ENCODE peak calls at places on chromosomes 2 and 18, in seven cellular contexts. E is spleen, M is GM23338, C is OCI-LY7, U is brain microvascular endothelial cell, P is tibial artery, Y is small intestine. R is an unnamed sample.

GRCh38 chr2:161351678-161352077 is 43.5 kb downstream of the PSMD14 start:
- DNase-seq in E (no peak), M (no peak), C (no peak), U (no peak), P (no peak), Y (no peak), R (no peak)

GRCh38 chr2:207156045-207156444 is 9.7 kb downstream of the KLF7 start:
- DNase-seq in E (no peak), M (no peak), C (no peak), U (no peak), P (no peak), Y (no peak), R (no peak)

GRCh38 chr2:98026927-98027522 is 31.3 kb upstream of the TMEM131 start:
- DNase-seq in E (no peak), M (no peak), C (peak), U (no peak), P (no peak), Y (no peak), R (no peak)

GRCh38 chr2:234670052-234670451 is 173.2 kb upstream of the ARL4C start:
- DNase-seq in E (no peak), M (no peak), C (no peak), U (peak), P (no peak), Y (no peak), R (no peak)

GRCh38 chr2:65604246-65604645 is 171.8 kb upstream of the SPRED2 start:
- DNase-seq in E (no peak), M (no peak), C (no peak), U (peak), P (no peak), Y (peak), R (no peak)

GRCh38 chr2:129883121-129883520 is 96.3 kb upstream of the RAB6C start:
- DNase-seq in E (no peak), M (no peak), C (no peak), U (no peak), P (no peak), Y (no peak), R (no peak)

GRCh38 chr2:43224131-43224570 is 2.3 kb downstream of the ZFP36L2 start:
- DNase-seq in E (peak), M (peak), C (peak), U (peak), P (peak), Y (peak), R (peak)

GRCh38 chr2:204468689-204469429 is 76.4 kb upstream of the PARD3B start:
- DNase-seq in E (no peak), M (no peak), C (no peak), U (peak), P (peak), Y (no peak), R (no peak)

GRCh38 chr2:8545676-8546318 is 136.1 kb upstream of the ID2 start:
- DNase-seq in E (peak), M (no peak), C (no peak), U (no peak), P (no peak), Y (no peak), R (no peak)

GRCh38 chr2:71670430-71670795 is 217.1 kb downstream of the DYSF start:
- DNase-seq in E (no peak), M (no peak), C (no peak), U (no peak), P (no peak), Y (no peak), R (no peak)

GRCh38 chr18:21725201-21725600 is 15.4 kb upstream of the MIB1 start:
- DNase-seq in E (no peak), M (no peak), C (no peak), U (no peak), P (no peak), Y (no peak), R (no peak)

GRCh38 chr2:69639246-69639645 is 4.3 kb downstream of the AAK1 start:
- DNase-seq in E (no peak), M (no peak), C (no peak), U (no peak), P (no peak), Y (no peak), R (no peak)

GRCh38 chr2:38375711-38376345 is 1.2 kb downstream of the ATL2 start:
- DNase-seq in E (no peak), M (peak), C (no peak), U (no peak), P (peak), Y (peak), R (no peak)

GRCh38 chr2:229553091-229553490 is 161.3 kb downstream of the DNER start:
- DNase-seq in E (no peak), M (no peak), C (no peak), U (peak), P (no peak), Y (no peak), R (no peak)

GRCh38 chr2:177888581-177888980 is 184.0 kb downstream of the PDE11A start:
- DNase-seq in E (no peak), M (no peak), C (no peak), U (no peak), P (no peak), Y (no peak), R (no peak)

GRCh38 chr2:73069855-73070650 is 1.5 kb downstream of the SFXN5 start:
- DNase-seq in E (peak), M (no peak), C (no peak), U (peak), P (no peak), Y (peak), R (no peak)

GRCh38 chr2:26469092-26469710 is 8.7 kb downstream of the OTOF start:
- DNase-seq in E (peak), M (peak), C (peak), U (peak), P (no peak), Y (peak), R (no peak)

GRCh38 chr2:187971893-187972292 is 319.8 kb upstream of the GULP1 start:
- DNase-seq in E (no peak), M (peak), C (no peak), U (no peak), P (no peak), Y (no peak), R (no peak)

GRCh38 chr2:206728277-206729199 is 10.3 kb upstream of the DYTN start:
- DNase-seq in E (no peak), M (no peak), C (no peak), U (peak), P (no peak), Y (no peak), R (no peak)

GRCh38 chr18:58615150-58616132 is 13.4 kb downstream of the ALPK2 start:
- DNase-seq in E (no peak), M (no peak), C (no peak), U (no peak), P (no peak), Y (peak), R (no peak)

GRCh38 chr2:106108351-106108750 is 85.8 kb downstream of the UXS1 start:
- DNase-seq in E (no peak), M (no peak), C (peak), U (peak), P (no peak), Y (no peak), R (no peak)

GRCh38 chr18:63318882-63319382 is 637 bp downstream of the BCL2 start:
- DNase-seq in E (no peak), M (no peak), C (no peak), U (no peak), P (no peak), Y (no peak), R (no peak)
- H3K27ac ChIP-seq in E (peak), M (no peak), C (no peak), U (no peak), P (peak), Y (peak), R (peak)

DNA sequence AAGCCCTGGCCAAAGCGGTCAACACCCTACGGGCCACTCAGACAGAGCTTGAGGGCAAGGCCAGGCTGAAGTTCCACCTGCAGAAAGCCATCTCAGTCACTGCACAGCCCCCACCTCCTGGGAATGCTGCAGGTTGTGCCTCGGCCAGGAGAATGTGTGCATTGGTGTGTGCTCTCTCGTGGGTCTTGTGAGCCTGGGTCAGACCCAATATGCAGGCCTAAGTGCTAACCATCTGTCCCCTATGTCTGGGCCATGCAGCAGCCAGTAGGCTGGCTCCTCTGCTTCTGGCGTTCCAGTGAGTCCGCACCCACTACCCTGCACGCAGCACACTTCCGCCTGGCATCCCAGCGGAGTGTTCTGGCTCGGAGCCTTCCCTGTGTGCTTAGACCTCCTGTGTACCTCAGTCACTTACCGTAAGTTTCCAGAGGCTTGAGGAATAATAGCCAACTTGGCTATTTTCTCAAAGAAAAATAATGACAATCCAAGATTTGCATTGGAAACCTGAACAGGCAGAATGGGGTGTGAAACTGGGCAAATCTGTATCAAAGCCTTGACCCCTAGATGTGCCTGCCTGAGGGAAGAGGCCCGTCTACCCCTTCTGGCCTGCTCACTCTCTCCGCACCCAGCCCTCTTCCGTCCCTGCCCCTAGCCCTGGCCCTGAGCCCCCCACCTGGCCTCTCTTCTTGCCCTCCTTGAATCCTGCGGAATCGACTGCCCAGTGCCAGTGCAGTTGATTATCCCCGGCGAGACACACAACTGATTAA is 7.2 kb downstream of the SIX3 start:
- DNase-seq in E (peak), M (no peak), C (no peak), U (no peak), P (no peak), Y (no peak), R (no peak)
- H3K4me3 ChIP-seq in E (no peak), M (peak), C (no peak), U (no peak), P (no peak), Y (no peak), R (no peak)

GRCh38 chr2:16608661-16609643 is 56.7 kb downstream of the CYRIA start:
- DNase-seq in E (peak), M (peak), C (peak), U (peak), P (peak), Y (peak), R (peak)
- H3K27ac ChIP-seq in E (peak), M (peak), C (peak), U (peak), P (no peak), Y (no peak), R (no peak)

GRCh38 chr2:182916417-182916816 is 50.0 kb upstream of the FRZB start:
- DNase-seq in E (no peak), M (no peak), C (no peak), U (no peak), P (no peak), Y (no peak), R (no peak)

GRCh38 chr2:182917924-182918323 is 51.5 kb upstream of the FRZB start:
- DNase-seq in E (no peak), M (no peak), C (no peak), U (no peak), P (no peak), Y (no peak), R (no peak)

GRCh38 chr2:182913064-182913463 is 46.6 kb upstream of the FRZB start:
- DNase-seq in E (no peak), M (no peak), C (no peak), U (no peak), P (no peak), Y (no peak), R (no peak)

GRCh38 chr2:182914852-182915251 is 48.4 kb upstream of the FRZB start:
- DNase-seq in E (no peak), M (no peak), C (peak), U (no peak), P (no peak), Y (no peak), R (no peak)

GRCh38 chr2:182915369-182916326 is 49.2 kb upstream of the FRZB start:
- DNase-seq in E (no peak), M (no peak), C (no peak), U (peak), P (no peak), Y (no peak), R (no peak)
- H3K4me3 ChIP-seq in E (no peak), M (no peak), C (no peak), U (no peak), P (no peak), Y (no peak), R (no peak)

GRCh38 chr2:44718431-44718830 is 223.1 kb upstream of the SIX3 start:
- DNase-seq in E (no peak), M (no peak), C (no peak), U (no peak), P (no peak), Y (no peak), R (no peak)

GRCh38 chr2:44723921-44724320 is 217.6 kb upstream of the SIX3 start:
- DNase-seq in E (no peak), M (no peak), C (no peak), U (no peak), P (no peak), Y (no peak), R (no peak)

GRCh38 chr2:44716131-44716530 is 225.4 kb upstream of the SIX3 start:
- DNase-seq in E (no peak), M (no peak), C (no peak), U (no peak), P (no peak), Y (no peak), R (no peak)

GRCh38 chr2:44719564-44719963 is 221.9 kb upstream of the SIX3 start:
- DNase-seq in E (no peak), M (no peak), C (no peak), U (no peak), P (no peak), Y (no peak), R (no peak)

GRCh38 chr2:44722002-44722625 is 219.4 kb upstream of the SIX3 start:
- DNase-seq in E (no peak), M (no peak), C (peak), U (no peak), P (no peak), Y (no peak), R (no peak)
- H3K27ac ChIP-seq in E (no peak), M (no peak), C (no peak), U (no peak), P (no peak), Y (no peak), R (no peak)

GRCh38 chr2:201122276-201122675 is 6.3 kb downstream of the CFLAR start:
- DNase-seq in E (no peak), M (no peak), C (no peak), U (no peak), P (no peak), Y (no peak), R (no peak)

GRCh38 chr2:201118957-201119848 is 3.2 kb downstream of the CFLAR start:
- DNase-seq in E (no peak), M (peak), C (peak), U (no peak), P (no peak), Y (peak), R (no peak)

GRCh38 chr2:201118121-201118956 is 2.4 kb downstream of the CFLAR start:
- DNase-seq in E (peak), M (peak), C (peak), U (peak), P (peak), Y (peak), R (peak)

GRCh38 chr2:201116959-201117734 is 1.2 kb downstream of the CFLAR start:
- DNase-seq in E (no peak), M (peak), C (peak), U (peak), P (peak), Y (peak), R (peak)

DNA sequence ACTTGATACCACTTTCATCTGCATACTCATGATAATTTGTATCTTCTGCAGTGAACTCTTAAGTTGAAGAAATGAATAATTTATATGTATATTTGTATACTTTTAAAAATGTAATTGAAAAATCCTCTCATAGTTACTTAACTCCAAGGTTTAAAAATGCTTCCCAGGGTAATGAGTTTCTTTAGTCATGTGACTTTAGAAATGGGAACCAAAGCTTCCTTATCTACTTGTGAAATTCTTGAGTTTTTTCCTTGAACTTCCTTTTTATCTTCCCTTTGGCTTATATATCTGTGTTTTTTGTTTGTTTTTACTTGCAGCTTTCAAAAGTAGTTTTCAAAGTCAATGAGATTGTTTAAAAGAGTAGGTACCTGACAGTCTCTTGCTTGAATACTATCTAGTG is 4.5 kb downstream of the CFLAR start:
- DNase-seq in E (no peak), M (no peak), C (peak), U (no peak), P (no peak), Y (no peak), R (no peak)
- H3K4me3 ChIP-seq in E (peak), M (no peak), C (peak), U (no peak), P (peak), Y (peak), R (peak)

DNA sequence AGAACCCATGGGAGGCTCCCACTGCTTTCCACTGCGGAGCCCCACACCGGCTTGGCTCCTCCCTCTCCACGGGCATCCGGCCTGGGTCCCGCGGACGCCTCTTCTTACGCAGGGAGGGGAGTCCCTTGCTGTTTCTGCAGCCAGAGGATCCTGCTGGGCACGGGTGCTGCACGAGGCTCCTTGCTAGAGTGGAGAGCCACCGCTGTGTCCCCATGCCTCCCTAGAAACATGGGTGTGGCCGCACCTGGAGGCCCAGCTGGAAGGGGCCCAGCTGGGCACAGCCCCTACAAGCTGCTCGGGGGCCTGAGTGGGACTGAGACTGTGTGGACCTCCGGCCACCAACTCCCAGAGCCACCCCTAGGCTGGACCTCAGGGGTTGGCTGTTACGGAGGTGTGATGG is 67.7 kb upstream of the GPC1 start:
- DNase-seq in E (no peak), M (no peak), C (no peak), U (no peak), P (no peak), Y (no peak), R (no peak)
- H3K27ac ChIP-seq in E (no peak), M (no peak), C (no peak), U (no peak), P (no peak), Y (no peak), R (no peak)

GRCh38 chr18:9712606-9713005 is 4.5 kb downstream of the RAB31 start:
- DNase-seq in E (no peak), M (no peak), C (no peak), U (no peak), P (no peak), Y (no peak), R (peak)
- H3K4me3 ChIP-seq in E (no peak), M (no peak), C (no peak), U (no peak), P (no peak), Y (no peak), R (no peak)

DNA sequence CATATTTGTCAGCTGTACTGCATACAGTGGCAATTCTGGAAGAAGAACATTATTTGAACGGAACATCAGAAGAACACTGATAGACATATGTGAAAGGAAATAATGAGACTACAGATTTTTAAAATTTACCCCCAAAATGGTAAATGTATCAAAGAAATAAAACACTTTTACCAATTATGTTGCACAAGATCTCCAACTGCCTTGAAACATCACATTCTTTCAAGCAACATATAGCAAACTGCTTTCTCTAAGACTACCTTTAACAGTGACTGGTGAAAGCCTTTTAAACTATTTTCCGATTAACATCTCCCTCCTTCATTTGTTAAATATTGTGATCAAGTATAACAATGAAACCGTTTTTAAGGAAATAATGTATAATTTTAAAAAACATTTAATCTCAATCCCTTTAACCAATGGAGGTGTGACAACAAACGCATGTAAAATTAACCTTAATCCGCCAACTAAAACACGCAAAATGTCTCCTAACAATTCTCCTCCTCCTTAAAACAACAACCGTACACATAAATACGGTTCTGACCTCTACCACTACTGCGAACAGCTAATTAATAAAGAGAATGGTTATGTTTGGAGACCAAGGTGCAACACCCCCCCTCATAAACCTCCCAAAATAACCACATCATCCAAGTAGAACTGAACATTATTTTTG is 2.4 kb downstream of the FBXO11 start:
- DNase-seq in E (no peak), M (no peak), C (no peak), U (no peak), P (no peak), Y (no peak), R (no peak)
- H3K27ac ChIP-seq in E (peak), M (no peak), C (peak), U (peak), P (peak), Y (peak), R (peak)

GRCh38 chr18:65749881-65750280 is 931 bp upstream of the CDH7 start:
- DNase-seq in E (no peak), M (peak), C (no peak), U (no peak), P (no peak), Y (no peak), R (no peak)
- H3K4me3 ChIP-seq in E (no peak), M (peak), C (no peak), U (peak), P (no peak), Y (no peak), R (no peak)

R was measured in ascending aorta.